ENCODE peak calls at places on chromosomes 7 and 10, in nine cellular contexts. E is upper lobe of left lung, Q is HepG2, W is vagina, I is breast epithelium, G is stomach, O is prostate gland, R is HCT116, L is suprapubic skin. X is an unnamed sample. For H3K4me1, the result is how much of the 10 kb centered on the place peaks cover.

GRCh38 chr7:21844742-21845141 is 101.0 kb downstream of the CDCA7L start:
- DNase-seq in E (no peak), Q (no peak), W (no peak), I (no peak), G (no peak), O (no peak), R (no peak), L (no peak), X (no peak)

GRCh38 chr10:68271104-68271882 is 39.4 kb upstream of the ATOH7 start:
- DNase-seq in E (no peak), Q (no peak), W (no peak), I (no peak), G (peak), O (no peak), R (no peak), L (no peak), X (no peak)

GRCh38 chr7:144399946-144400345 is 3.5 kb downstream of the NOBOX start:
- DNase-seq in E (no peak), Q (no peak), W (no peak), I (no peak), G (no peak), O (no peak), R (no peak), L (no peak), X (no peak)

GRCh38 chr10:122487231-122487765 is 25.9 kb downstream of the HTRA1 start:
- DNase-seq in E (peak), Q (no peak), W (no peak), I (no peak), G (no peak), O (peak), R (no peak), L (no peak), X (peak)

GRCh38 chr10:58209669-58210068 is 58.0 kb downstream of the IPMK start:
- DNase-seq in E (peak), Q (no peak), W (no peak), I (no peak), G (no peak), O (no peak), R (no peak), L (no peak), X (no peak)

GRCh38 chr10:51178634-51179033 is 104.3 kb downstream of the PRKG1 start:
- DNase-seq in E (no peak), Q (no peak), W (no peak), I (no peak), G (no peak), O (no peak), R (no peak), L (no peak), X (no peak)

GRCh38 chr10:122144199-122144598 is 126.9 kb upstream of the BTBD16 start:
- DNase-seq in E (no peak), Q (no peak), W (no peak), I (no peak), G (no peak), O (no peak), R (no peak), L (no peak), X (no peak)

GRCh38 chr7:16271990-16272665 is 149.2 kb downstream of the CRPPA start:
- DNase-seq in E (no peak), Q (no peak), W (no peak), I (no peak), G (no peak), O (no peak), R (peak), L (no peak), X (no peak)

GRCh38 chr10:95260909-95261552 is 29.8 kb downstream of the PDLIM1 start:
- DNase-seq in E (no peak), Q (no peak), W (no peak), I (no peak), G (no peak), O (no peak), R (no peak), L (peak), X (no peak)

GRCh38 chr10:24882047-24882698 is 70.2 kb downstream of the PRTFDC1 start:
- DNase-seq in E (peak), Q (no peak), W (no peak), I (no peak), G (no peak), O (no peak), R (no peak), L (no peak), X (peak)

GRCh38 chr10:92591550-92592140 is 1.3 kb upstream of the KIF11 start:
- DNase-seq in E (peak), Q (peak), W (no peak), I (peak), G (peak), O (peak), R (peak), L (peak), X (peak)

GRCh38 chr7:107890493-107890961 is 456 bp upstream of the DLD start:
- DNase-seq in E (no peak), Q (no peak), W (no peak), I (peak), G (no peak), O (no peak), R (no peak), L (no peak), X (no peak)

GRCh38 chr10:115861864-115862263 is 411.1 kb downstream of the GFRA1 start:
- DNase-seq in E (no peak), Q (no peak), W (no peak), I (no peak), G (no peak), O (no peak), R (no peak), L (no peak), X (no peak)

GRCh38 chr7:150992833-150993302 is 2.1 kb downstream of the NOS3 start:
- DNase-seq in E (no peak), Q (peak), W (no peak), I (no peak), G (no peak), O (no peak), R (no peak), L (no peak), X (no peak)

GRCh38 chr10:80660266-80660665 is 122.6 kb downstream of the SH2D4B start:
- DNase-seq in E (no peak), Q (no peak), W (no peak), I (no peak), G (no peak), O (no peak), R (no peak), L (no peak), X (no peak)

GRCh38 chr7:100489824-100490223 is 6.1 kb downstream of the NYAP1 start:
- DNase-seq in E (no peak), Q (peak), W (no peak), I (no peak), G (peak), O (no peak), R (no peak), L (no peak), X (no peak)

GRCh38 chr10:43885842-43886241 is 237.2 kb upstream of the ZNF32 start:
- DNase-seq in E (no peak), Q (no peak), W (no peak), I (no peak), G (no peak), O (no peak), R (no peak), L (no peak), X (no peak)

GRCh38 chr10:10992961-10993714 is 24.5 kb upstream of the CELF2 start:
- DNase-seq in E (no peak), Q (no peak), W (no peak), I (no peak), G (no peak), O (no peak), R (no peak), L (no peak), X (no peak)

DNA sequence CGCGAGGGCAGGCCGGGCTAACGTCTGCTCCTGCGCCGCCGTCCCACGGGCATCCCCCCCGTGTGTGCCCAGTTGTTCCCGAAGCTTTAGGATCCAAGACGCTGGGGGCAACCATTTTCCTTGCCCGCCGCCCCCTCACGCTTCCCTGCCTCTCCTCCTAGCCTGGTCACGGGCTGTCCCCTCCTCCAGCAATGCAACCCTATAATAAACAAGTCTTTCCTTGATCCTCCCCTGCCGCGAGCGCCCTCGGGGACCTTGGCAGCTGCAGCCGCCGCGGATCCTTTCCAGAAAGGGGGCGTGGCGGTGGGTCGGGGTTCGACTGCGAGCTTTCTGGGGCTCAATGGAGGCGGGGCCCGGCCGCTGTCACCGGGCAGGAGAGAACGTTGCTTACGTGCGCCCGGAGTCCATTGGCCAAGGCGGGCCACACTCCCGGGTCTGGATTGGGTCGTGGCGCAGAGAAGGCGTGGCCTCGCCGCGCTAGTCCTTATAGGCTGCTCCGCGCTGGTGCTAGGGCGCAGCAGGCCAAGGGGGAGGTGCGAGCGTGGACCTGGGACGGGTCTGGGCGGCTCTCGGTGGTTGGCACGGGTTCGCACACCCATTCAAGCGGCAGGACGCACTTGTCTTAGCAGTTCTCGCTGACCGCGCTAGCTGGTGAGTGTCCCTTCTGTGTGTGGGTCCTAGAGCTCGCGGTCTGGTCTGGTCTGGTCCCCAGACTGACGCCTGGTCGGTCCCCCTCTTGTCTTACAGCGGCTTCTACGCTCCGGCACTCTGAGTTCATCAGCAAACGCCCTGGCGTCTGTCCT is at the start of gene DDIT4:
- DNase-seq in E (peak), Q (peak), W (no peak), I (peak), G (peak), O (peak), R (peak), L (peak), X (peak)
- TF ChIP-seq POLR2A in E (peak), Q (no peak), W (peak), I (peak), G (peak), O (peak), R (peak), L (peak), X (peak)

DNA sequence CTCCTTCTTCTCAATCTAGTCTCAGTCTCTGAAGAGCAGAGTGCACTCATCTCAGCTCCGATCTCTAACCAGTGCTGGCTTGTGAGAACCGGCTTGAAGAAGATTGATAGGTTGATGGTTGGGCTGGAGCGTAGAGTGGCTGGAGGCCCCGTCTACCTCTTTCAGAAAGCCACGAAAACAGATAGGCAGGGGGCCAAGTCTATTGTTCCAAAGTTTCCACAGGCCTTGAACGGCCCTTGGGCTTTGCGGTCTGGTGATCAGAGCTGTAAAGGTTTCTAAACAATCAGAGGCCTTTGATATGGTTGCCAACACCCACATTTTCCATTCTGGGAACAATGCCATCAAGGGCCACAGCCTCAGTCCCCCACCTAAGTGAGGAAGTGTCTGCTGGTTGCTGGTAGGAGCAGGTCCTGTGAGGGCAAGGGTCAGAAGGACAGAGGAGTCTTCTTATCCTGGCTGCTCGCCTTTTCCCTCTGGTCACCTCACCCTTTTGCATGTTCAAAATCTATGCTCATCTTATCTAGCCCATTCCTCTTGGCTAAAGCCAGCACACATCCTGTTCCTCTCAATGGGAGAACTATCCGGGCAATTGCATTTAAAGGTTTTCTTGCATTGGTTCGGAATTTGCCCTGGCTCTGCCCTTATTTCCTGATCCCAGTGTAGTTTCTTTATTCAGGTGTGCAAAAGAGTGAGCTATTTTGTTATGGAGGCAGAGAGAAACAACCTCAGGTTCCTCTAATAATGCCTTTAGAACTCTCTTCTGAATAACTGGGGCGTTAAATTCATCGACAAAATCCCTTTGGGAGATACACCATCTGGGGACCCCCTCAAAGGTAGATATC is 70.3 kb upstream of the KMT2E start:
- DNase-seq in E (peak), Q (peak), W (no peak), I (peak), G (peak), O (peak), R (peak), L (no peak), X (peak)
- H3K4me1 ChIP-seq in E (under half), Q (under half), W (under half), I (under half), G (under half), O (under half), R (under half), L (under half), X (under half)

DNA sequence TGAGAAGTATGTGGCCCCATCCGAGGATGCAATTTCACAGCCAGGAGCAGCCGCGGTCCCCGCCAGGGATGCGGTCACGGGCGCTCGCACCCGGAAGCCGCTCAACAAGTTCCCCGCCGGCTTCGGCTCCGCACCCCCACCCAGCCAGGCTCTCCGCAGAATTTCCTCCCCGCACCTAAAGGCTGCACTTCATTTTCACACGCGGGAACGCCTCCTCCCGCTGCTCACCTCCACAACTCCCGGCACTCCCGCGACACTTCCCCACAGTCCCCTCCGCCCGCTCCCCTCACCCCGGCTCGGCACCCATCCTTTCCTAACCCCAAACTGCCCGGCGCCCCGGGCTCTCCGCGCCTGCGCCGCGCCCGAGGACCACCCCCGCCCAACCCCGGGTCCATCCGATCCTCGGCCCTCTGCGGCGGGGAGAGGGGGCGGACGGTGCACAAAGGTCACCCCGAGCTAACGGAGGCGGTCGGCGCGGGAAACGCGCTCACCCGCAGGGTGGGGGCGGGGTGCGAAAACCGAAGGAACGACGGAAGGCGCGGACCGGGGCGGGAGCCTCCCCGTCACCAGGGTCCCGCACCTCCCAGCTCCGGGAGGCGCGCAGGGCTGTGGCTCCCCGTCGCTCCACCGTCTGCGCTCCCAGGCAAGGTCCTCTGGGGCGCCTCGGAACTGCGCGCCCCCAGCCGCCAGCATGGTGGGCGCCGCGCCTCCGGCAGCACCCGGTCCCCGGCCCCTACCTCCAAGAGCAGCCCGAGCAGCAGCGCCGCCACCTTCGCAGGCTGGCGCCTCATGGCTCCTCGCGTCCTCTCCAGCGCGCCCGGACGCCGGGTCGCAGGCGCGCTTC is 546 bp downstream of the VOPP1 start:
- DNase-seq in E (peak), Q (peak), W (no peak), I (no peak), G (peak), O (peak), R (no peak), L (no peak), X (peak)
- TF ChIP-seq POLR2AphosphoS5 in E (no peak), Q (peak), W (no peak), I (no peak), G (peak), O (no peak), R (no peak), L (no peak), X (no peak)

DNA sequence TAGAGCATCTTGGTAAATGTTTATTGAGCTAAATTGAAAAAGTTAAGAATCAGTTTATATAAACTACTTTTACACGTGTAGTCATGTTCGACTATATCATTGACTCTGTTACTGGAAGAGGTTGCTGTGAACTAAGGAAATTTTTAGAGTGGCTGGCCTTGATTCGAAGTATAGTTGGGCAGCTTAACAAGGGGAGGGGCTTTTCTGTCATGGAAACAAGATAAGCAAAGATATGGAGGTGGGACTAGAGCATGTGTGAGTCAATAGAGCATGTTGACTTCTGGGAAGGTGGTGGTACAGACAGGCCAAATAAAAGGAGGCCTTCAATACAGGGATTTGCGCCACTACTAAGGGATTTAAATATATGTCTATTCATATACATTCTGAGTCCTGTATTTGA is 7.6 kb downstream of the ATP5F1C start:
- DNase-seq in E (no peak), Q (peak), W (no peak), I (no peak), G (no peak), O (no peak), R (no peak), L (no peak), X (no peak)
- TF ChIP-seq POLR2A in E (no peak), Q (no peak), W (no peak), I (no peak), G (no peak), O (no peak), R (no peak), L (no peak), X (no peak)

GRCh38 chr7:155721056-155721455 is 76.6 kb downstream of the RBM33 start:
- DNase-seq in E (no peak), Q (no peak), W (no peak), I (no peak), G (no peak), O (no peak), R (no peak), L (no peak), X (no peak)
- H3K4me1 ChIP-seq in E (under half), Q (under half), W (under half), I (under half), G (under half), O (under half), R (under half), L (under half), X (under half)

GRCh38 chr7:2970307-2970664 is 73.4 kb downstream of the CARD11 start:
- DNase-seq in E (no peak), Q (no peak), W (peak), I (no peak), G (no peak), O (no peak), R (no peak), L (no peak), X (no peak)

GRCh38 chr7:2969398-2970306 is 74.0 kb downstream of the CARD11 start:
- DNase-seq in E (no peak), Q (no peak), W (no peak), I (no peak), G (no peak), O (no peak), R (no peak), L (no peak), X (no peak)

GRCh38 chr7:2972531-2973161 is 71.0 kb downstream of the CARD11 start:
- DNase-seq in E (peak), Q (no peak), W (peak), I (no peak), G (peak), O (no peak), R (no peak), L (peak), X (no peak)

GRCh38 chr7:2971914-2972530 is 71.6 kb downstream of the CARD11 start:
- DNase-seq in E (peak), Q (no peak), W (peak), I (no peak), G (no peak), O (no peak), R (no peak), L (peak), X (no peak)

DNA sequence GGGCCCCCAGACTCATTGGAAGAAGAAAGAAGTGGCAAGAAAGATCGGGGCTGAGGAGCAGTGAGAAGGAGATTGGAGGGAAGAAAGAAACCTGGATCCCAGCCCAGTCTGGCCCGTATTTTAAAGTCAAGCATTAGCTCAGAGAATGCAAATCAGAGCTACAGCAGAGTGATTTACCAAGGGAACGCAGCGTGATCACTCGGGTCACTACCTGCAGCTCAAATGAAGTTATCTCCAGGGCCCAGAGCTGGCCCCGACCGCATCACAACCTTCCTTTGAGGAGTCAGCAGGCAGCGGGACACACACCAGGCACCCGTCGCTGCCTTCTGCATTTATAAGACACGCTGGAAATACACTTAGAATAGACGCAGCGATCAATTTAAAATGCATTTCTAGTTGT is 72.8 kb downstream of the CARD11 start:
- DNase-seq in E (peak), Q (no peak), W (peak), I (no peak), G (no peak), O (no peak), R (no peak), L (no peak), X (no peak)
- TF ChIP-seq POLR2AphosphoS5 in E (no peak), Q (no peak), W (no peak), I (no peak), G (no peak), O (no peak), R (no peak), L (no peak), X (no peak)

GRCh38 chr10:106652279-106652678 is 512.2 kb downstream of the SORCS1 start:
- DNase-seq in E (no peak), Q (no peak), W (no peak), I (no peak), G (no peak), O (no peak), R (no peak), L (no peak), X (no peak)
- TF ChIP-seq POLR2A in E (no peak), Q (no peak), W (no peak), I (no peak), G (no peak), O (no peak), R (no peak), L (no peak), X (no peak)

GRCh38 chr7:41187322-41187721 is 515.6 kb downstream of the INHBA start:
- DNase-seq in E (no peak), Q (no peak), W (no peak), I (no peak), G (no peak), O (no peak), R (no peak), L (no peak), X (no peak)

GRCh38 chr7:41189866-41190265 is 513.0 kb downstream of the INHBA start:
- DNase-seq in E (no peak), Q (no peak), W (no peak), I (no peak), G (no peak), O (no peak), R (peak), L (no peak), X (no peak)

GRCh38 chr7:41190615-41191014 is 512.3 kb downstream of the INHBA start:
- DNase-seq in E (no peak), Q (no peak), W (no peak), I (no peak), G (no peak), O (no peak), R (no peak), L (no peak), X (no peak)

GRCh38 chr7:41185851-41186250 is 517.0 kb downstream of the INHBA start:
- DNase-seq in E (no peak), Q (no peak), W (no peak), I (no peak), G (no peak), O (no peak), R (no peak), L (no peak), X (no peak)

GRCh38 chr7:41188163-41189130 is 514.4 kb downstream of the INHBA start:
- DNase-seq in E (no peak), Q (no peak), W (no peak), I (no peak), G (no peak), O (no peak), R (no peak), L (no peak), X (no peak)
- H3K4me1 ChIP-seq in E (under half), Q (under half), W (under half), I (under half), G (under half), O (under half), R (under half), L (under half), X (under half)